ENCODE peak calls at places on chromosomes 16 and 17, in five cellular contexts. One of them, this sample, is unnamed.

GRCh38 chr17:4620531-4621101 is 20.9 kb downstream of the ALOX15 start:
- DNase-seq in stimulated activated CD4-positive, alpha-beta T cell treated with anti-CD3 and anti-CD28 coated beads, Interleukin-15, amount 100 ng/mL, for 24 hours: no peak
- DNase-seq in RPMI7951: no peak
- DNase-seq in Right ventricle myocardium superior: no peak
- DNase-seq in brain microvascular endothelial cell: no peak
- DNase-seq in this sample: no peak

GRCh38 chr17:8923762-8924161 is 41.7 kb downstream of the PIK3R5 start:
- DNase-seq in stimulated activated CD4-positive, alpha-beta T cell treated with anti-CD3 and anti-CD28 coated beads, Interleukin-15, amount 100 ng/mL, for 24 hours: no peak
- DNase-seq in RPMI7951: no peak
- DNase-seq in Right ventricle myocardium superior: no peak
- DNase-seq in brain microvascular endothelial cell: no peak
- DNase-seq in this sample: no peak

GRCh38 chr16:72763927-72764628 is 283.9 kb downstream of the ZFHX3 start:
- DNase-seq in stimulated activated CD4-positive, alpha-beta T cell treated with anti-CD3 and anti-CD28 coated beads, Interleukin-15, amount 100 ng/mL, for 24 hours: no peak
- DNase-seq in RPMI7951: no peak
- DNase-seq in Right ventricle myocardium superior: no peak
- DNase-seq in brain microvascular endothelial cell: no peak
- DNase-seq in this sample: no peak

GRCh38 chr17:54891176-54891821 is 9.4 kb upstream of the TOM1L1 start:
- DNase-seq in stimulated activated CD4-positive, alpha-beta T cell treated with anti-CD3 and anti-CD28 coated beads, Interleukin-15, amount 100 ng/mL, for 24 hours: peak; percentile 5
- DNase-seq in RPMI7951: peak; percentile 62
- DNase-seq in Right ventricle myocardium superior: no peak
- DNase-seq in brain microvascular endothelial cell: peak; percentile 66
- DNase-seq in this sample: peak; percentile 86

GRCh38 chr17:7745748-7746470 is 28.4 kb downstream of the DNAH2 start:
- DNase-seq in stimulated activated CD4-positive, alpha-beta T cell treated with anti-CD3 and anti-CD28 coated beads, Interleukin-15, amount 100 ng/mL, for 24 hours: no peak
- DNase-seq in RPMI7951: peak; percentile 91
- DNase-seq in Right ventricle myocardium superior: no peak
- DNase-seq in brain microvascular endothelial cell: peak; percentile 78
- DNase-seq in this sample: peak; percentile 93

GRCh38 chr17:31054761-31055160 is 40.0 kb upstream of the NF1 start:
- DNase-seq in stimulated activated CD4-positive, alpha-beta T cell treated with anti-CD3 and anti-CD28 coated beads, Interleukin-15, amount 100 ng/mL, for 24 hours: no peak
- DNase-seq in RPMI7951: no peak
- DNase-seq in Right ventricle myocardium superior: no peak
- DNase-seq in brain microvascular endothelial cell: no peak
- DNase-seq in this sample: no peak

GRCh38 chr17:55598495-55598894 is 87.2 kb upstream of the SMIM36 start:
- DNase-seq in stimulated activated CD4-positive, alpha-beta T cell treated with anti-CD3 and anti-CD28 coated beads, Interleukin-15, amount 100 ng/mL, for 24 hours: no peak
- DNase-seq in RPMI7951: no peak
- DNase-seq in Right ventricle myocardium superior: no peak
- DNase-seq in brain microvascular endothelial cell: no peak
- DNase-seq in this sample: no peak

GRCh38 chr17:28718990-28719433 is 773 bp upstream of the RPL23A start:
- DNase-seq in stimulated activated CD4-positive, alpha-beta T cell treated with anti-CD3 and anti-CD28 coated beads, Interleukin-15, amount 100 ng/mL, for 24 hours: peak; percentile 25
- DNase-seq in RPMI7951: no peak
- DNase-seq in Right ventricle myocardium superior: no peak
- DNase-seq in brain microvascular endothelial cell: no peak
- DNase-seq in this sample: no peak

GRCh38 chr17:43616865-43617264 is 44.9 kb downstream of the MEOX1 start:
- DNase-seq in stimulated activated CD4-positive, alpha-beta T cell treated with anti-CD3 and anti-CD28 coated beads, Interleukin-15, amount 100 ng/mL, for 24 hours: no peak
- DNase-seq in RPMI7951: no peak
- DNase-seq in Right ventricle myocardium superior: no peak
- DNase-seq in brain microvascular endothelial cell: no peak
- DNase-seq in this sample: no peak

GRCh38 chr17:38706625-38707298 is 1.7 kb downstream of the MLLT6 start:
- DNase-seq in stimulated activated CD4-positive, alpha-beta T cell treated with anti-CD3 and anti-CD28 coated beads, Interleukin-15, amount 100 ng/mL, for 24 hours: peak; percentile 62
- DNase-seq in RPMI7951: no peak
- DNase-seq in Right ventricle myocardium superior: no peak
- DNase-seq in brain microvascular endothelial cell: no peak
- DNase-seq in this sample: peak; percentile 33

GRCh38 chr16:55333690-55334089 is 9.7 kb downstream of the IRX6 start:
- DNase-seq in stimulated activated CD4-positive, alpha-beta T cell treated with anti-CD3 and anti-CD28 coated beads, Interleukin-15, amount 100 ng/mL, for 24 hours: no peak
- DNase-seq in RPMI7951: no peak
- DNase-seq in Right ventricle myocardium superior: no peak
- DNase-seq in brain microvascular endothelial cell: no peak
- DNase-seq in this sample: no peak

GRCh38 chr16:15495898-15496297 is 61.5 kb downstream of the BMERB1 start:
- DNase-seq in stimulated activated CD4-positive, alpha-beta T cell treated with anti-CD3 and anti-CD28 coated beads, Interleukin-15, amount 100 ng/mL, for 24 hours: no peak
- DNase-seq in RPMI7951: no peak
- DNase-seq in Right ventricle myocardium superior: no peak
- DNase-seq in brain microvascular endothelial cell: no peak
- DNase-seq in this sample: no peak

GRCh38 chr16:61858996-61859395 is 177.2 kb downstream of the CDH8 start:
- DNase-seq in stimulated activated CD4-positive, alpha-beta T cell treated with anti-CD3 and anti-CD28 coated beads, Interleukin-15, amount 100 ng/mL, for 24 hours: no peak
- DNase-seq in RPMI7951: peak; percentile 8
- DNase-seq in Right ventricle myocardium superior: no peak
- DNase-seq in brain microvascular endothelial cell: peak; percentile 28
- DNase-seq in this sample: peak; percentile 1

GRCh38 chr17:7184091-7184488 is 4.9 kb upstream of the ASGR1 start:
- DNase-seq in stimulated activated CD4-positive, alpha-beta T cell treated with anti-CD3 and anti-CD28 coated beads, Interleukin-15, amount 100 ng/mL, for 24 hours: no peak
- DNase-seq in RPMI7951: no peak
- DNase-seq in Right ventricle myocardium superior: peak; percentile 66
- DNase-seq in brain microvascular endothelial cell: no peak
- DNase-seq in this sample: no peak

GRCh38 chr17:72454342-72454741 is 333.5 kb downstream of the SOX9 start:
- DNase-seq in stimulated activated CD4-positive, alpha-beta T cell treated with anti-CD3 and anti-CD28 coated beads, Interleukin-15, amount 100 ng/mL, for 24 hours: no peak
- DNase-seq in RPMI7951: no peak
- DNase-seq in Right ventricle myocardium superior: no peak
- DNase-seq in brain microvascular endothelial cell: no peak
- DNase-seq in this sample: no peak

GRCh38 chr16:10871157-10871991 is 5.6 kb upstream of the CIITA start:
- DNase-seq in stimulated activated CD4-positive, alpha-beta T cell treated with anti-CD3 and anti-CD28 coated beads, Interleukin-15, amount 100 ng/mL, for 24 hours: peak; percentile 79
- DNase-seq in RPMI7951: peak; percentile 94
- DNase-seq in Right ventricle myocardium superior: peak; percentile 59
- DNase-seq in brain microvascular endothelial cell: peak; percentile 42
- DNase-seq in this sample: peak; percentile 97

GRCh38 chr17:78396436-78397335 is 18.2 kb downstream of the PGS1 start:
- DNase-seq in stimulated activated CD4-positive, alpha-beta T cell treated with anti-CD3 and anti-CD28 coated beads, Interleukin-15, amount 100 ng/mL, for 24 hours: no peak
- DNase-seq in RPMI7951: no peak
- DNase-seq in Right ventricle myocardium superior: peak; percentile 68
- DNase-seq in brain microvascular endothelial cell: peak; percentile 57
- DNase-seq in this sample: no peak

This sample was measured in ELR.